ENCODE peak calls at places on chromosomes 12 and 14, in ten cellular contexts. I is stimulated activated CD4-positive, alpha-beta T cell treated with anti-CD3 and anti-CD28 coated beads, Interleukin-15, amount 100 ng/mL, for 1 hour; O is left cardiac atrium; H is lung microvascular endothelial cell; D is Karpas-422; X is fibroblast of villous mesenchyme; G is B cell; L is AG09319; V is left lung; C is astrocyte of the hippocampus. R is an unnamed sample.

GRCh38 chr14:68596211-68596610 is 196.7 kb downstream of the ZFP36L1 start:
- DNase-seq in V (no peak), H (no peak), C (no peak), X (no peak), I (no peak), D (no peak), L (no peak), G (no peak), O (no peak), R (no peak)

GRCh38 chr12:65891987-65892481 is 67.8 kb downstream of the HMGA2 start:
- DNase-seq in O (peak; percentile 75), V (peak; percentile 59), D (no peak), I (no peak), L (peak; percentile 96), C (peak; percentile 97), H (peak; percentile 90), G (no peak), X (peak; percentile 96), R (peak; percentile 86)

GRCh38 chr12:86660488-86661171 is 404.4 kb upstream of the MGAT4C start:
- DNase-seq in O (no peak), D (no peak), G (no peak), H (peak; percentile 7), C (peak; percentile 27), L (no peak), V (no peak), I (no peak), X (peak; percentile 43), R (peak; percentile 64)

GRCh38 chr12:55718020-55718419 is 2.2 kb upstream of the RDH5 start:
- DNase-seq in X (no peak), D (no peak), O (no peak), G (no peak), L (no peak), I (no peak), C (peak; percentile 72), H (no peak), V (no peak), R (peak; percentile 58)

GRCh38 chr12:116495260-116495659 is 63.9 kb upstream of the MAP1LC3B2 start:
- DNase-seq in H (no peak), C (peak; percentile 88), L (no peak), I (no peak), G (no peak), O (no peak), V (peak; percentile 59), D (no peak), X (peak; percentile 5), R (no peak)

GRCh38 chr12:52404951-52405350 is 1.2 kb downstream of the KRT82 start:
- DNase-seq in D (no peak), C (no peak), X (no peak), V (no peak), O (no peak), I (no peak), H (no peak), L (no peak), G (no peak), R (no peak)

GRCh38 chr12:60210756-60211155 is 614.9 kb downstream of the SLC16A7 start:
- DNase-seq in X (no peak), C (no peak), G (no peak), V (no peak), I (no peak), O (no peak), D (no peak), L (no peak), H (no peak), R (no peak)

GRCh38 chr12:109738209-109738608 is 24.6 kb downstream of the FAM222A start:
- DNase-seq in V (peak; percentile 18), C (no peak), X (no peak), G (no peak), I (no peak), L (no peak), H (no peak), O (peak; percentile 13), D (no peak), R (no peak)

GRCh38 chr12:106957617-106958016 is 1.9 kb downstream of the TMEM263 start:
- DNase-seq in L (no peak), G (no peak), D (peak; percentile 43), X (no peak), V (no peak), H (no peak), C (peak; percentile 9), I (no peak), O (no peak), R (peak; percentile 23)

GRCh38 chr12:27142102-27142721 is 59.8 kb upstream of the C12orf71 start:
- DNase-seq in D (peak; percentile 80), L (peak; percentile 57), I (no peak), X (peak; percentile 87), H (peak; percentile 89), V (peak; percentile 59), G (peak; percentile 51), C (peak; percentile 90), O (peak; percentile 65), R (peak; percentile 80)

GRCh38 chr12:25384038-25384953 is 133.6 kb upstream of the KRAS start:
- DNase-seq in D (no peak), X (no peak), L (no peak), C (no peak), O (no peak), V (no peak), H (peak; percentile 3), I (no peak), G (no peak), R (no peak)

GRCh38 chr12:107891967-107892366 is 117.5 kb downstream of the ASCL4 start:
- DNase-seq in I (no peak), C (no peak), H (peak; percentile 31), O (no peak), G (no peak), D (peak; percentile 77), V (no peak), X (peak; percentile 13), L (no peak), R (peak; percentile 40)